ENCODE peak calls at places on chromosomes 5 and 9, in five cellular contexts. N is EH, Y is omental fat pad, I is dermis blood vessel endothelial cell, X is ACHN. S is an unnamed sample.

GRCh38 chr9:21831841-21832509 is 29.5 kb downstream of the MTAP start:
- DNase-seq in N (peak), Y (no peak), X (no peak), I (peak), S (peak)

GRCh38 chr5:37777472-37778135 is 62.2 kb downstream of the GDNF start:
- DNase-seq in Y (no peak), N (peak), X (no peak), I (no peak), S (no peak)

GRCh38 chr9:23683476-23684095 is 142.5 kb downstream of the ELAVL2 start:
- DNase-seq in X (no peak), I (no peak), N (peak), Y (no peak), S (no peak)

GRCh38 chr9:92146610-92147009 is 31.4 kb upstream of the SPTLC1 start:
- DNase-seq in X (peak), Y (no peak), N (peak), I (peak), S (no peak)

GRCh38 chr5:16617272-16617973 is 626 bp upstream of the RETREG1 start:
- DNase-seq in I (no peak), N (no peak), X (peak), Y (no peak), S (no peak)

GRCh38 chr5:96756985-96757384 is 50.8 kb downstream of the ERAP1 start:
- DNase-seq in X (no peak), N (no peak), I (no peak), Y (no peak), S (no peak)

GRCh38 chr9:131773911-131774379 is 34.1 kb upstream of the RAPGEF1 start:
- DNase-seq in I (peak), N (peak), Y (no peak), X (peak), S (peak)

GRCh38 chr9:109843651-109844050 is 63.7 kb downstream of the PALM2AKAP2 start:
- DNase-seq in N (no peak), X (no peak), I (no peak), Y (no peak), S (no peak)

GRCh38 chr5:119009131-119009530 is 20.8 kb upstream of the DTWD2 start:
- DNase-seq in I (no peak), X (no peak), Y (no peak), N (no peak), S (no peak)

GRCh38 chr5:137743031-137743640 is 7.2 kb upstream of the KLHL3 start:
- DNase-seq in X (peak), N (peak), Y (no peak), I (peak), S (peak)

GRCh38 chr5:102971693-102972293 is 148.1 kb downstream of the GIN1 start:
- DNase-seq in I (peak), N (peak), Y (no peak), X (peak), S (peak)

GRCh38 chr5:110346893-110347358 is 379.5 kb downstream of the TMEM232 start:
- DNase-seq in Y (no peak), I (no peak), N (no peak), X (no peak), S (no peak)

GRCh38 chr5:164127527-164127926 is 622.1 kb downstream of the MAT2B start:
- DNase-seq in X (no peak), N (no peak), I (no peak), Y (no peak), S (no peak)

GRCh38 chr9:16442622-16443021 is 427.8 kb downstream of the BNC2 start:
- DNase-seq in N (peak), I (peak), Y (peak), X (peak), S (no peak)

GRCh38 chr9:6907772-6908381 is 150.1 kb downstream of the KDM4C start:
- DNase-seq in N (peak), I (peak), X (peak), Y (no peak), S (peak)

GRCh38 chr9:131856105-131856504 is 116.2 kb upstream of the RAPGEF1 start:
- DNase-seq in Y (no peak), X (no peak), I (no peak), N (no peak), S (no peak)

GRCh38 chr5:140567136-140567818 is 2.6 kb downstream of the SLC35A4 start:
- DNase-seq in I (no peak), Y (no peak), X (no peak), N (no peak), S (no peak)

GRCh38 chr9:137945581-137945980 is 68.0 kb downstream of the CACNA1B start:
- DNase-seq in N (no peak), X (peak), I (peak), Y (no peak), S (no peak)

GRCh38 chr5:114355086-114355830 is 6.6 kb upstream of the KCNN2 start:
- DNase-seq in X (no peak), I (peak), N (no peak), Y (no peak), S (peak)

GRCh38 chr5:5348135-5348534 is 74.3 kb upstream of the ICE1 start:
- DNase-seq in I (no peak), N (no peak), X (no peak), Y (no peak), S (no peak)

GRCh38 chr5:43123887-43124286 is 3.2 kb downstream of the ZNF131 start:
- DNase-seq in X (no peak), Y (no peak), N (no peak), I (no peak), S (no peak)